ENCODE peak calls at places on chromosomes 1 and 21, in four cellular contexts. F is MM.1S, Q is IMR-90, L is trophoblast cell. I is an unnamed sample. For H3K36me3, the result is how much of the 10 kb centered on the place peaks cover.

GRCh38 chr1:58548381-58548780 is 1.9 kb upstream of the OMA1 start:
- DNase-seq in F (no peak), Q (no peak), L (no peak), I (no peak)

GRCh38 chr1:239240736-239241135 is 145.6 kb upstream of the CHRM3 start:
- DNase-seq in F (peak), Q (no peak), L (no peak), I (no peak)

GRCh38 chr1:159780583-159781582 is at the start of gene DUSP23:
- DNase-seq in F (peak), Q (peak), L (peak), I (peak)

GRCh38 chr1:53391982-53392381 is 64.1 kb upstream of the LRP8 start:
- DNase-seq in F (no peak), Q (peak), L (no peak), I (no peak)

GRCh38 chr1:165637427-165637826 is 6.4 kb downstream of the MGST3 start:
- DNase-seq in F (no peak), Q (peak), L (peak), I (no peak)

GRCh38 chr1:197907846-197908616 is 5.6 kb downstream of the C1orf53 start:
- DNase-seq in F (no peak), Q (no peak), L (no peak), I (no peak)

GRCh38 chr1:114154146-114154962 is 685 bp upstream of the SYT6 start:
- DNase-seq in F (no peak), Q (no peak), L (no peak), I (no peak)

GRCh38 chr21:44681861-44682579 is at the start of gene KRTAP12-1:
- DNase-seq in F (no peak), Q (no peak), L (no peak), I (no peak)

GRCh38 chr21:34702341-34702807 is 33.6 kb downstream of the CLIC6 start:
- DNase-seq in F (no peak), Q (peak), L (peak), I (peak)

GRCh38 chr1:43465694-43466152 is 12.0 kb upstream of the HYI start:
- DNase-seq in F (no peak), Q (no peak), L (no peak), I (no peak)

GRCh38 chr21:34553199-34553952 is 41.4 kb upstream of the KCNE1 start:
- DNase-seq in F (no peak), Q (peak), L (no peak), I (no peak)

GRCh38 chr1:117659565-117660264 is 53.9 kb downstream of the TENT5C start:
- DNase-seq in F (peak), Q (no peak), L (no peak), I (no peak)

GRCh38 chr1:31760422-31760900 is 3.7 kb downstream of the ADGRB2 start:
- DNase-seq in F (no peak), Q (no peak), L (no peak), I (no peak)

GRCh38 chr1:151990856-151991198 is 2.8 kb downstream of the S100A10 start:
- DNase-seq in F (no peak), Q (peak), L (no peak), I (no peak)

GRCh38 chr1:178536844-178537371 is 24.0 kb downstream of the TEX35 start:
- DNase-seq in F (no peak), Q (peak), L (peak), I (peak)

GRCh38 chr1:56359036-56359435 is 220.3 kb downstream of the PLPP3 start:
- DNase-seq in F (no peak), Q (no peak), L (no peak), I (no peak)

GRCh38 chr1:39104158-39105060 is 78.3 kb downstream of the NDUFS5 start:
- DNase-seq in F (no peak), Q (no peak), L (peak), I (no peak)

GRCh38 chr1:214615871-214616270 is 12.9 kb downstream of the CENPF start:
- DNase-seq in F (no peak), Q (peak), L (no peak), I (no peak)

GRCh38 chr21:35738342-35738961 is 321.9 kb downstream of the SETD4 start:
- DNase-seq in F (no peak), Q (peak), L (no peak), I (no peak)

GRCh38 chr1:219746141-219746540 is 133.2 kb upstream of the ZC3H11B start:
- DNase-seq in F (no peak), Q (no peak), L (no peak), I (no peak)

GRCh38 chr1:27525296-27526271 is 35.6 kb upstream of the WASF2 start:
- DNase-seq in F (no peak), Q (peak), L (peak), I (peak)

GRCh38 chr1:201496296-201496690 is 10.6 kb downstream of the CSRP1 start:
- DNase-seq in F (no peak), Q (no peak), L (no peak), I (no peak)

DNA sequence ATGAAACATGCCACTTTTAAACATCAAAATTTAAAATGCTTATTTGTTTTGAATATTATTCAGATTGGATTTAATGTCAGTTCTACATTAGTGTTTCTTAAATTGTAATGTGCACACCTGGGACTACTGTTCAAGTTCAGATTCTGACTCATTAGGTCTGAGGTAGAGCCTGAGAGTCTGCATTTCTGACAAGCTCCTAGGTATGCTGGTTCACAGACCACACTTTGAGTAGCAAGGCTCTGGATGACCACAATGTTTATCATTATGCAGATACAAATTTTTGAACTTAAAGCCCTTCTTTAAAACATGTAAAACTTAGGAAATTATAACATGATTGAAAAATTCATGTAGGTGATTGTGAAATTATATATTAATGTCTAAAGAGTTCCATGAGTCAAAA is 40.2 kb downstream of the TTLL7 start:
- DNase-seq in F (no peak), Q (peak), L (no peak), I (no peak)
- H3K27ac ChIP-seq in F (no peak), Q (no peak), L (no peak), I (no peak)

DNA sequence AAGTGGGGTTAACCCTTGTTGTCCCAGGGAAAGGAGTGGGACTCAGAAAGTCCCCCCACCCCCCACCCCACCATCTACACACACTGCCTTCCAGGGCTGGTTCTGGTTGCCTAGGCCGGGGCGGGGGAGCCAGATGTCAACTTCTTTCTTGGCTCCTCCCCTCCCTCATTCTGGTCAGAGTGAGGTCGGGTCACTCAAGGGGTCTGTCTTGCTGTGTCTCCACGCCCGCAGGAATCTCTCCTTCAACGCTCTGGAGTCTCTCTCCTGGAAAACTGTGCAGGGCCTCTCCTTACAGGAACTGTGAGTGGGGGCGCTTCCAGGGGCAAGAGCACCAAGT is 6.0 kb downstream of the NTRK1 start:
- DNase-seq in F (no peak), Q (no peak), L (no peak), I (no peak)
- H3K9ac ChIP-seq in F (no peak), Q (no peak), L (no peak), I (no peak)

GRCh38 chr1:7842517-7842916 is 10.3 kb downstream of the UTS2 start:
- DNase-seq in F (peak), Q (no peak), L (no peak), I (no peak)
- H3K36me3 ChIP-seq in F (under half), Q (under half), L (under half), I (under half)

DNA sequence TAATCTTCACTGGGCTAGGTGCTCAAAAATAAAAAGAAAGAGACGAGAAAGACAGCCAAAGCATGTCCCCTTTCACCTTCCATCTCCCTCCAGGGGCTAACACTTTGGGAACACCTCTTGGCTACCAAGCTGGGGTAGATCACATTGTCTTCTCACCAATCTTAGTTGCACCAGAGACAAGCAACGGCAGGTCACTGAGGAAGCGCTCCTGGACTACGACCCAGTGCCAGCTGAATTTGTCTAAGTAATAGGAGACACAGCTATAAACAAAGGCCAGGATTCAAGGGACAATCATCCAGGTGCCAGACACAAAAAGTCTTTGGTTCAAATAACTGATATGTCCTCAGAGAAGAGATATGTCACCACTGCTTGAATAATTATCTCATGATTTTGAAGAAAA is 100.4 kb downstream of the SLC45A1 start:
- DNase-seq in F (no peak), Q (no peak), L (no peak), I (no peak)
- H3K27ac ChIP-seq in F (no peak), Q (no peak), L (no peak), I (no peak)

GRCh38 chr1:235525314-235525713 is 21.1 kb upstream of the B3GALNT2 start:
- DNase-seq in F (no peak), Q (peak), L (no peak), I (no peak)
- H3K9ac ChIP-seq in F (no peak), Q (no peak), L (no peak), I (no peak)

DNA sequence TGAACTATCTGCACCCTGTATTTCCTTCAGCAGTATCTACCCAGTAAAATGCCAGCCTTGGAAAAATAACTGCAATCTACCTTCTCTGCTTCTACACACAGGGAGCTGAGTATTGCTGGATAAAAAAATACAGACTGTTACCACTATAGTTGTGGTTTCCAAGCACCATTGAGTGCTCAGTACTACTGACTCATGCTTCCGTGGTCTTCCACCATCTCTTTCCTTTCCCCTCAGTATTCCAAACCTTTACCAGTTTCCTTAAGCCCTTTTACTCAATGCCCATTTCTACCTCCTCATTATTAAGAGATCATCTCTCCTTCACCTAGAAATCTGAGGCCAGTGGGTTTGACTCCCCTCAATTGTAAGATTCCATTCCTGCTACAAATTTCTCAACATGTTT is 23.8 kb downstream of the GLMN start:
- DNase-seq in F (no peak), Q (peak), L (no peak), I (no peak)
- H3K36me3 ChIP-seq in F (under half), Q (under half), L (under half), I (under half)

DNA sequence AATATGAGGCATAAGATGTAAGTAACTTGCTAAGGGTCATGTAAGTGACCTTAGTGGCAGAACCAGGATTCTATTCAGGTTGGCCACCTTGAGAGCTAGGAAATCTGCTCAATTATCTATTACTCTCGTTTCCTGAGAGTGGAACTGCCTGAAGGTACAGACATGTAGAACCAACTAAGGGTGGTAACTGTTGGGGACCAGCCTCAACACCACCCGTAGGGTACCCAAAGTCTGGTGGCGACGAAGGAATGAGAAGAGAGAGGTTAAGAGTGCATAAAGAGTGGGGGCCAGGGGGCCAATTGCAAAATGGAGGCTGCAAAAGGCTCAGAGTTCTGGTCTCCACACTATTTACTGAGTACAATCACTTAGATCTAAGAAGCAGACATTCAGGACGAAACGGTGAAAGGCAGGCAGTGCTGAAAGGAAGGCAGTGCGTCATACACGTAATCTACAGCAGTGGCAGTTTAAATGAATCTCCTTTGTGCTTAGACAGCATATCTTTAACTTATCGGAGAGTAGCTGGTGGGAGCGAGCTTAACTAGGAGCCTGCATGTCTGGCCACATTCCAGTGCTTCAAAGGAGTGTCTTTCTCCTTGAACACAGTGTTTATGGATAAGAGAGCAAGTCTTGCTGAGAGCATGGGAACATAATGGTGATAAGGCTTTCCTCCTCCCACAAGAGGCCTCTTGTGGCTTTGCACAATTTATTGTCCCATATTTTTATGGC is 25.0 kb downstream of the SRSF4 start:
- DNase-seq in F (no peak), Q (peak), L (peak), I (no peak)
- H3K27ac ChIP-seq in F (no peak), Q (peak), L (peak), I (no peak)

GRCh38 chr1:20184997-20185833 is 681 bp upstream of the UBXN10 start:
- DNase-seq in F (no peak), Q (no peak), L (no peak), I (no peak)
- H3K9ac ChIP-seq in F (no peak), Q (no peak), L (no peak), I (no peak)